ENCODE peak calls at places on chromosomes 16 and 17, in four cellular contexts. One of them, this sample, is unnamed. For H3K9me1, the result is how much of the 10 kb centered on the place peaks cover.

GRCh38 chr16:21167360-21167759 is 8.9 kb downstream of the LDAF1 start:
- DNase-seq in endothelial cell of umbilical vein: no peak
- DNase-seq in IMR-90: peak
- DNase-seq in keratinocyte: no peak
- DNase-seq in this sample: no peak

GRCh38 chr16:22278418-22278817 is 18.8 kb upstream of the POLR3E start:
- DNase-seq in endothelial cell of umbilical vein: no peak
- DNase-seq in IMR-90: no peak
- DNase-seq in keratinocyte: no peak
- DNase-seq in this sample: no peak

GRCh38 chr16:77711775-77712174 is 10.5 kb upstream of the NUDT7 start:
- DNase-seq in endothelial cell of umbilical vein: no peak
- DNase-seq in IMR-90: peak
- DNase-seq in keratinocyte: no peak
- DNase-seq in this sample: no peak

GRCh38 chr17:38800237-38800760 is 943 bp upstream of the PIP4K2B start:
- DNase-seq in endothelial cell of umbilical vein: no peak
- DNase-seq in IMR-90: no peak
- DNase-seq in keratinocyte: no peak
- DNase-seq in this sample: no peak

GRCh38 chr17:5873781-5874180 is 196.4 kb upstream of the WSCD1 start:
- DNase-seq in endothelial cell of umbilical vein: no peak
- DNase-seq in IMR-90: no peak
- DNase-seq in keratinocyte: no peak
- DNase-seq in this sample: no peak

GRCh38 chr16:528111-529011 is 849 bp downstream of the CAPN15 start:
- DNase-seq in endothelial cell of umbilical vein: peak
- DNase-seq in IMR-90: peak
- DNase-seq in keratinocyte: no peak
- DNase-seq in this sample: peak

GRCh38 chr16:88084881-88085280 is 133.6 kb downstream of the BANP start:
- DNase-seq in endothelial cell of umbilical vein: no peak
- DNase-seq in IMR-90: peak
- DNase-seq in keratinocyte: no peak
- DNase-seq in this sample: no peak

GRCh38 chr16:82882982-82883863 is 256.5 kb downstream of the CDH13 start:
- DNase-seq in endothelial cell of umbilical vein: no peak
- DNase-seq in IMR-90: no peak
- DNase-seq in keratinocyte: no peak
- DNase-seq in this sample: no peak

GRCh38 chr16:21301168-21301894 is 23.2 kb upstream of the CRYM start:
- DNase-seq in endothelial cell of umbilical vein: peak
- DNase-seq in IMR-90: peak
- DNase-seq in keratinocyte: peak
- DNase-seq in this sample: peak

GRCh38 chr17:27384261-27384701 is 72.0 kb upstream of the KSR1 start:
- DNase-seq in endothelial cell of umbilical vein: peak
- DNase-seq in IMR-90: peak
- DNase-seq in keratinocyte: peak
- DNase-seq in this sample: no peak

GRCh38 chr17:35236821-35237220 is 6.1 kb upstream of the SLFN5 start:
- DNase-seq in endothelial cell of umbilical vein: no peak
- DNase-seq in IMR-90: no peak
- DNase-seq in keratinocyte: no peak
- DNase-seq in this sample: no peak

GRCh38 chr17:66564992-66565465 is 262.6 kb downstream of the PRKCA start:
- DNase-seq in endothelial cell of umbilical vein: no peak
- DNase-seq in IMR-90: peak
- DNase-seq in keratinocyte: no peak
- DNase-seq in this sample: no peak

GRCh38 chr17:80353718-80354275 is 61.2 kb upstream of the ENDOV start:
- DNase-seq in endothelial cell of umbilical vein: no peak
- DNase-seq in IMR-90: no peak
- DNase-seq in keratinocyte: no peak
- DNase-seq in this sample: no peak

GRCh38 chr16:15833551-15833950 is 23.3 kb downstream of the MYH11 start:
- DNase-seq in endothelial cell of umbilical vein: no peak
- DNase-seq in IMR-90: no peak
- DNase-seq in keratinocyte: no peak
- DNase-seq in this sample: no peak

GRCh38 chr17:72609501-72609900 is 483.0 kb downstream of the SLC39A11 start:
- DNase-seq in endothelial cell of umbilical vein: no peak
- DNase-seq in IMR-90: peak
- DNase-seq in keratinocyte: no peak
- DNase-seq in this sample: no peak

GRCh38 chr17:76909971-76910760 is 42.0 kb downstream of the MGAT5B start:
- DNase-seq in endothelial cell of umbilical vein: peak
- DNase-seq in IMR-90: peak
- DNase-seq in keratinocyte: peak
- DNase-seq in this sample: peak

GRCh38 chr16:10964891-10965326 is 20.5 kb downstream of the CLEC16A start:
- DNase-seq in endothelial cell of umbilical vein: no peak
- DNase-seq in IMR-90: no peak
- DNase-seq in keratinocyte: no peak
- DNase-seq in this sample: no peak

GRCh38 chr17:50866950-50867855 is 1.0 kb upstream of the TOB1 start:
- DNase-seq in endothelial cell of umbilical vein: peak
- DNase-seq in IMR-90: peak
- DNase-seq in keratinocyte: no peak
- DNase-seq in this sample: peak

GRCh38 chr16:65284583-65284982 is 162.7 kb upstream of the CDH11 start:
- DNase-seq in endothelial cell of umbilical vein: no peak
- DNase-seq in IMR-90: peak
- DNase-seq in keratinocyte: no peak
- DNase-seq in this sample: no peak

GRCh38 chr17:75181608-75182318 is 996 bp downstream of the SUMO2 start:
- DNase-seq in endothelial cell of umbilical vein: peak
- DNase-seq in IMR-90: no peak
- DNase-seq in keratinocyte: no peak
- DNase-seq in this sample: peak

GRCh38 chr16:2912330-2913199 is 834 bp downstream of the FLYWCH1 start:
- DNase-seq in endothelial cell of umbilical vein: peak
- DNase-seq in IMR-90: peak
- DNase-seq in keratinocyte: no peak
- DNase-seq in this sample: peak

GRCh38 chr17:71790791-71791190 is 330.0 kb upstream of the SOX9 start:
- DNase-seq in endothelial cell of umbilical vein: no peak
- DNase-seq in IMR-90: peak
- DNase-seq in keratinocyte: no peak
- DNase-seq in this sample: no peak

GRCh38 chr17:20156196-20157077 is 147.3 kb downstream of the SPECC1 start:
- DNase-seq in endothelial cell of umbilical vein: peak
- DNase-seq in IMR-90: peak
- DNase-seq in keratinocyte: peak
- DNase-seq in this sample: peak

GRCh38 chr16:6484931-6485330 is 847.7 kb upstream of the RBFOX1 start:
- DNase-seq in endothelial cell of umbilical vein: no peak
- DNase-seq in IMR-90: no peak
- DNase-seq in keratinocyte: no peak
- DNase-seq in this sample: no peak

GRCh38 chr16:6482861-6483530 is 849.6 kb upstream of the RBFOX1 start:
- DNase-seq in endothelial cell of umbilical vein: no peak
- DNase-seq in IMR-90: no peak
- DNase-seq in keratinocyte: no peak
- DNase-seq in this sample: no peak

GRCh38 chr16:6483634-6484033 is 849.0 kb upstream of the RBFOX1 start:
- DNase-seq in endothelial cell of umbilical vein: no peak
- DNase-seq in IMR-90: no peak
- DNase-seq in keratinocyte: no peak
- DNase-seq in this sample: no peak

GRCh38 chr16:6481894-6482293 is 850.8 kb upstream of the RBFOX1 start:
- DNase-seq in endothelial cell of umbilical vein: no peak
- DNase-seq in IMR-90: no peak
- DNase-seq in keratinocyte: no peak
- DNase-seq in this sample: no peak

DNA sequence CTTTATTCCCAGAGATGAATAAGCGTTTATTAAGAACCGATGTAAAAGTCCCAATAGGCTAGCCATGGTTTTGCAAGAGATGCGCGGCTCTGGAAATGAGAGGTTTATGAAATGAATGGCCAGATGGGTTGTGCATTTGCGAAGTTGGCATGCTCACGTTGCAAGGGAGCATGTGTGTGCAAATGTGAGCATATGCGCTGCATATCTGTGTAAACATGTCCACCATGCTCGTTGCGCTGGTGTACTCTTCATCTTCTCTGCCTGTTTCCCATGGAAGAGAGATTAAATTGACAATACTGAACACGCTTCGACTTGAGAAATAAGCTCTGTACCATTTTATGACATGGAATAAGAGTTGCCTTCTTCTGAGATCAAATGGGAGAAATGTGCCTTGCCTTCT is 848.5 kb upstream of the RBFOX1 start:
- DNase-seq in endothelial cell of umbilical vein: no peak
- DNase-seq in IMR-90: no peak
- DNase-seq in keratinocyte: no peak
- DNase-seq in this sample: no peak
- H3K9me1 ChIP-seq in endothelial cell of umbilical vein: under half
- H3K9me1 ChIP-seq in IMR-90: under half
- H3K9me1 ChIP-seq in keratinocyte: under half
- H3K9me1 ChIP-seq in this sample: under half

DNA sequence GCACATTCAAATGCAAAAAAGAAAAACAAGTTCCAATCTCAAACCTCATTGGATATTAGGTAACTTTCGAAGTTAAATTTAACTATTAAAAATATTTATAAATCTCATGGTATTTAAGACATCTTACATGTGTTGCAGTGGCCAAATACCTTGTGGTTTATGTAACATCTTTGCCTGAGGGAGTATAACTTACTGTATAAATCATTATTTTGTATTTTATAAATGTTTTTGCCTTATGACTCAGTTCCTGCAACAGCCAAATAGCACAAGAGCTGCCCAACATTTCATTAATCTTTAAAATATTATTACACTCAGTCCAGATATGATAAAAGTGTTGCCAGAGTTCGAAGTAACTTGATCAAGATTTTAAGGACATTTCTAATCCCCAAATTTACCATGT is 43.8 kb downstream of the IRX6 start:
- DNase-seq in endothelial cell of umbilical vein: no peak
- DNase-seq in IMR-90: peak
- DNase-seq in keratinocyte: peak
- DNase-seq in this sample: no peak
- H3K9me1 ChIP-seq in endothelial cell of umbilical vein: under half
- H3K9me1 ChIP-seq in IMR-90: under half
- H3K9me1 ChIP-seq in keratinocyte: under half
- H3K9me1 ChIP-seq in this sample: under half

DNA sequence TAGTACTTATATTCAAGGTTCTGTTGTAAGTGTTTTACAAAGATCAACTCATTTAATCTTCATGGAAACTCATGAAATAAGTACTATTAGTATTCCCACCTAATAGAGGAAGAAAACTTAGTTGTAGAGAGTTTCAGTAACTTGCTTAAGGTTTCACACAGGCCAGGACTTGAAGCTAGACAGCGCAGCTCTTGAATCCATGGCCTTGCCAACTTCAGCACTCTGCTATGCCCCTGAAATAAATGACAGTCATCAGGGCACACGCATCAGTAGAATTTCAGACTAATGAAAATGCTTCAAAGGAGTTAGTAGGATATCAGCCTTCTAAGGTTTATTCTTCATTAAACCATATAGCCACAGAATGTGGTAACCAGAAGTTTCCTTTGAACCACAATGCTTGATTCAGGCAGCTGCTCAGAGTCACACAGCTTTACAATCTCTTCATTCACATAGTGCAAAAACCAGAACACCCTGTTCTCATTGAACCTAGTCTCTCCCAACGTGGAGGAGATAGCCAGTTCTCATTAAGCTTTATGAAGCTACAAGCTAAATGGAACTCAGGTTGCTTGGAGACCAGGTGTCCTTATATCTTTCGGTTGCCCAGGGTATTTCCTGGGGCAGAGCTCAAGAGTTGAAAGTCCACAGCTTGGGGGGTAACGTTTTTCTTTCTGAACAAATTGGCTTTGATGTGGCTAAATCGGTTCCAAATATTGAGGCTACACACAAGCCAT is 39.7 kb downstream of the KCNJ2 start:
- DNase-seq in endothelial cell of umbilical vein: no peak
- DNase-seq in IMR-90: no peak
- DNase-seq in keratinocyte: no peak
- DNase-seq in this sample: no peak
- H3K9me1 ChIP-seq in endothelial cell of umbilical vein: under half
- H3K9me1 ChIP-seq in IMR-90: under half
- H3K9me1 ChIP-seq in keratinocyte: under half
- H3K9me1 ChIP-seq in this sample: under half

DNA sequence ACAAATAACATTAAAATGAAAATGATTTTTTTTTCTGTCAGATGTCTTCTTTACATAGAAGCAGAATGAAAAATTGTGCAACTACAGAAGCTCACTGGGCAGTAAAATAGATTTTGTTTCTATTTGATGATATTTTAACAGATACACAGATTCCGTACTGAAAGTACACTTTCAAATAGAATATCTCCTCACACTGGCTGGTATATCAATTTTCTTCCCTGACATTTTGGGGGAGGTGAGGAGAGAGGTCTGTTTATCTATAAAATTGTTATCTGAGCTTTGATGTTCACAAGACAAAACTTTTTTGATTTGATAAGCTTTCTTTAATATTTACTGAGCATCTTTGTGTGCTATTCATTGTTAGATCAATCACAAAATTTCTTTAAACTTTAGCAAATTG is 124.3 kb upstream of the NACA2 start:
- DNase-seq in endothelial cell of umbilical vein: no peak
- DNase-seq in IMR-90: no peak
- DNase-seq in keratinocyte: no peak
- DNase-seq in this sample: no peak
- H3K9me1 ChIP-seq in endothelial cell of umbilical vein: under half
- H3K9me1 ChIP-seq in IMR-90: under half
- H3K9me1 ChIP-seq in keratinocyte: under half
- H3K9me1 ChIP-seq in this sample: under half

GRCh38 chr16:31061126-31061812 is 12.8 kb downstream of the ZNF668 start:
- DNase-seq in endothelial cell of umbilical vein: no peak
- DNase-seq in IMR-90: no peak
- DNase-seq in keratinocyte: no peak
- DNase-seq in this sample: no peak
- H3K9me1 ChIP-seq in endothelial cell of umbilical vein: under half
- H3K9me1 ChIP-seq in IMR-90: under half
- H3K9me1 ChIP-seq in keratinocyte: under half
- H3K9me1 ChIP-seq in this sample: under half

GRCh38 chr17:4706121-4706520 is 2.2 kb upstream of the PELP1 start:
- DNase-seq in endothelial cell of umbilical vein: no peak
- DNase-seq in IMR-90: peak
- DNase-seq in keratinocyte: no peak
- DNase-seq in this sample: no peak

GRCh38 chr17:4704991-4705390 is 1.1 kb upstream of the PELP1 start:
- DNase-seq in endothelial cell of umbilical vein: no peak
- DNase-seq in IMR-90: no peak
- DNase-seq in keratinocyte: no peak
- DNase-seq in this sample: no peak

GRCh38 chr17:4708436-4708835 is 2.0 kb upstream of the ARRB2 start:
- DNase-seq in endothelial cell of umbilical vein: no peak
- DNase-seq in IMR-90: no peak
- DNase-seq in keratinocyte: no peak
- DNase-seq in this sample: no peak

GRCh38 chr17:4703330-4703691 is 626 bp downstream of the PELP1 start:
- DNase-seq in endothelial cell of umbilical vein: no peak
- DNase-seq in IMR-90: peak
- DNase-seq in keratinocyte: no peak
- DNase-seq in this sample: no peak
- H3K9me1 ChIP-seq in endothelial cell of umbilical vein: under half
- H3K9me1 ChIP-seq in IMR-90: under half
- H3K9me1 ChIP-seq in keratinocyte: under half
- H3K9me1 ChIP-seq in this sample: under half